ENCODE peak calls at places on chromosomes 7 and 10, in nine cellular contexts. G is CD4-positive, alpha-beta memory T cell; M is activated gamma-delta T cell; K is psoas muscle; W is esophagus muscularis mucosa; U is fibroblast of lung; H is T-helper 1 cell; A is mesenteric fat pad; X is NCI-H187 treated with DMSO at 0.1 percent for 48 hours. Q is an unnamed sample.

GRCh38 chr7:5420841-5421625 is 2.6 kb downstream of the TNRC18 start:
- DNase-seq in G (peak; percentile 10), M (no peak), K (peak; percentile 37), W (no peak), U (peak; percentile 20), H (no peak), A (no peak), X (no peak), Q (no peak)

GRCh38 chr7:80883188-80884025 is 35.4 kb downstream of the SEMA3C start:
- DNase-seq in G (no peak), M (no peak), K (no peak), W (no peak), U (peak; percentile 99), H (no peak), A (no peak), X (no peak), Q (no peak)

GRCh38 chr10:132984801-132985545 is 42.6 kb upstream of the CFAP46 start:
- DNase-seq in G (no peak), M (no peak), K (no peak), W (no peak), U (no peak), H (no peak), A (no peak), X (no peak), Q (no peak)

GRCh38 chr10:6843477-6843876 is 263.4 kb upstream of the PRKCQ start:
- DNase-seq in G (no peak), M (no peak), K (no peak), W (no peak), U (no peak), H (no peak), A (no peak), X (no peak), Q (no peak)

GRCh38 chr10:79182763-79183467 is 114.1 kb downstream of the ZMIZ1 start:
- DNase-seq in G (no peak), M (no peak), K (no peak), W (no peak), U (peak; percentile 44), H (no peak), A (no peak), X (no peak), Q (no peak)

GRCh38 chr10:21953585-21954057 is 49.9 kb downstream of the DNAJC1 start:
- DNase-seq in G (peak; percentile 20), M (no peak), K (no peak), W (no peak), U (peak; percentile 61), H (peak; percentile 19), A (no peak), X (no peak), Q (peak; percentile 46)

GRCh38 chr10:16909961-16910794 is 93.0 kb upstream of the RSU1 start:
- DNase-seq in G (no peak), M (no peak), K (no peak), W (no peak), U (peak; percentile 41), H (no peak), A (no peak), X (no peak), Q (no peak)

GRCh38 chr7:91164948-91165845 is 99.0 kb upstream of the FZD1 start:
- DNase-seq in G (no peak), M (no peak), K (no peak), W (no peak), U (peak; percentile 91), H (no peak), A (no peak), X (no peak), Q (no peak)

GRCh38 chr10:45420453-45421192 is 46.6 kb downstream of the ALOX5 start:
- DNase-seq in G (peak; percentile 52), M (no peak), K (peak; percentile 83), W (no peak), U (peak; percentile 62), H (peak; percentile 86), A (no peak), X (no peak), Q (peak; percentile 80)

GRCh38 chr10:9198611-9199010 is 1144.1 kb downstream of the GATA3 start:
- DNase-seq in G (no peak), M (no peak), K (no peak), W (no peak), U (peak; percentile 85), H (no peak), A (no peak), X (no peak), Q (no peak)

GRCh38 chr7:135802697-135803096 is 54.1 kb upstream of the FAM180A start:
- DNase-seq in G (no peak), M (no peak), K (no peak), W (no peak), U (peak; percentile 11), H (no peak), A (no peak), X (no peak), Q (no peak)

GRCh38 chr7:142440219-142441073 is 182.6 kb upstream of the PRSS58 start:
- DNase-seq in G (no peak), M (no peak), K (no peak), W (no peak), U (peak; percentile 89), H (no peak), A (no peak), X (no peak), Q (no peak)

GRCh38 chr10:130708465-130708864 is 572.3 kb downstream of the GLRX3 start:
- DNase-seq in G (no peak), M (no peak), K (no peak), W (no peak), U (no peak), H (no peak), A (peak; percentile 67), X (no peak), Q (no peak)

GRCh38 chr7:128878226-128879105 is 15.8 kb downstream of the ATP6V1F start:
- DNase-seq in G (no peak), M (no peak), K (no peak), W (no peak), U (no peak), H (no peak), A (no peak), X (no peak), Q (no peak)

GRCh38 chr7:7178081-7178480 is 4.3 kb upstream of the C1GALT1 start:
- DNase-seq in G (no peak), M (no peak), K (no peak), W (no peak), U (no peak), H (no peak), A (no peak), X (no peak), Q (no peak)

GRCh38 chr10:127024655-127025054 is 119.4 kb downstream of the DOCK1 start:
- DNase-seq in G (no peak), M (no peak), K (peak; percentile 63), W (no peak), U (no peak), H (no peak), A (no peak), X (no peak), Q (no peak)

GRCh38 chr7:116041615-116042014 is 11.1 kb upstream of the TFEC start:
- DNase-seq in G (no peak), M (no peak), K (no peak), W (no peak), U (no peak), H (no peak), A (no peak), X (no peak), Q (no peak)

GRCh38 chr7:63117-63480 is 129.3 kb upstream of the FAM20C start:
- DNase-seq in G (no peak), M (no peak), K (no peak), W (no peak), U (no peak), H (no peak), A (no peak), X (no peak), Q (no peak)

GRCh38 chr10:77187376-77187999 is 450.1 kb downstream of the KCNMA1 start:
- DNase-seq in G (no peak), M (no peak), K (no peak), W (no peak), U (no peak), H (no peak), A (no peak), X (no peak), Q (no peak)

GRCh38 chr10:21700474-21700873 is 166.4 kb downstream of the MLLT10 start:
- DNase-seq in G (no peak), M (no peak), K (no peak), W (no peak), U (no peak), H (no peak), A (no peak), X (no peak), Q (no peak)

GRCh38 chr10:71729023-71729649 is 9.6 kb upstream of the C10orf105 start:
- DNase-seq in G (no peak), M (no peak), K (no peak), W (no peak), U (no peak), H (no peak), A (no peak), X (no peak), Q (no peak)

GRCh38 chr10:35090162-35090954 is at the start of gene CUL2:
- DNase-seq in G (peak; percentile 93), M (peak; percentile 82), K (peak; percentile 94), W (peak; percentile 99), U (peak; percentile 97), H (peak; percentile 94), A (peak; percentile 97), X (peak; percentile 45), Q (peak; percentile 75)

GRCh38 chr7:90816511-90817142 is 220.5 kb downstream of the CDK14 start:
- DNase-seq in G (no peak), M (no peak), K (no peak), W (no peak), U (peak; percentile 100), H (peak; percentile 58), A (no peak), X (no peak), Q (no peak)

GRCh38 chr7:43302211-43302711 is 189.8 kb downstream of the HECW1 start:
- DNase-seq in G (no peak), M (no peak), K (peak; percentile 16), W (no peak), U (peak; percentile 86), H (peak; percentile 5), A (peak; percentile 72), X (no peak), Q (no peak)

GRCh38 chr7:148394582-148394981 is 196.0 kb upstream of the C7orf33 start:
- DNase-seq in G (no peak), M (no peak), K (no peak), W (peak; percentile 26), U (no peak), H (no peak), A (no peak), X (no peak), Q (no peak)

GRCh38 chr10:125343118-125343752 is 182.9 kb upstream of the CTBP2 start:
- DNase-seq in G (no peak), M (no peak), K (no peak), W (no peak), U (peak; percentile 16), H (no peak), A (no peak), X (no peak), Q (no peak)

GRCh38 chr7:36607206-36607515 is 117.1 kb downstream of the AOAH start:
- DNase-seq in G (no peak), M (no peak), K (no peak), W (no peak), U (no peak), H (no peak), A (no peak), X (no peak), Q (no peak)

GRCh38 chr10:108848016-108848415 is 1075.3 kb downstream of the XPNPEP1 start:
- DNase-seq in G (no peak), M (no peak), K (no peak), W (no peak), U (peak; percentile 5), H (no peak), A (no peak), X (no peak), Q (no peak)

GRCh38 chr10:55280696-55281095 is 479.7 kb upstream of the PCDH15 start:
- DNase-seq in G (no peak), M (no peak), K (no peak), W (no peak), U (no peak), H (no peak), A (no peak), X (no peak), Q (no peak)

GRCh38 chr10:69629897-69630650 is at the start of gene FAM241B:
- DNase-seq in G (peak; percentile 75), M (peak; percentile 63), K (peak; percentile 56), W (peak; percentile 81), U (peak; percentile 42), H (peak; percentile 68), A (no peak), X (no peak), Q (no peak)

GRCh38 chr7:153193144-153193595 is 433.6 kb downstream of the ACTR3B start:
- DNase-seq in G (no peak), M (no peak), K (no peak), W (no peak), U (no peak), H (no peak), A (no peak), X (no peak), Q (peak; percentile 44)